ENCODE peak calls at places on chromosomes 5 and 9, in four cellular contexts. U, P, N and J are unnamed samples.

GRCh38 chr5:124263680-124264491 is 482.6 kb downstream of the ZNF608 start:
- DNase-seq in P (no peak), N (no peak), U (peak), J (no peak)

GRCh38 chr5:72234265-72234700 is 85.8 kb downstream of the MRPS27 start:
- DNase-seq in P (peak), N (peak), U (no peak), J (no peak)

GRCh38 chr5:96734871-96735325 is 72.7 kb downstream of the CAST start:
- DNase-seq in P (no peak), U (no peak), N (no peak), J (no peak)

GRCh38 chr9:14119694-14120514 is 194.0 kb downstream of the NFIB start:
- DNase-seq in P (no peak), N (no peak), U (no peak), J (no peak)

GRCh38 chr5:135718151-135718550 is 116.3 kb upstream of the SLC25A48 start:
- DNase-seq in P (no peak), U (no peak), N (no peak), J (no peak)

GRCh38 chr9:93452710-93453046 is 703 bp downstream of the FAM120AOS start:
- DNase-seq in P (no peak), U (no peak), N (no peak), J (no peak)

GRCh38 chr5:91162534-91163381 is 220.4 kb downstream of the ARRDC3 start:
- DNase-seq in N (peak), P (no peak), U (no peak), J (peak)

GRCh38 chr9:129006328-129007034 is 21.6 kb downstream of the SH3GLB2 start:
- DNase-seq in U (peak), P (peak), N (no peak), J (peak)

GRCh38 chr9:116144038-116144437 is 9.6 kb upstream of the PAPPA start:
- DNase-seq in P (no peak), U (no peak), N (no peak), J (no peak)

GRCh38 chr5:40401965-40402364 is 277.8 kb upstream of the PTGER4 start:
- DNase-seq in N (no peak), P (no peak), U (no peak), J (no peak)

GRCh38 chr5:66981266-66981665 is 215.3 kb downstream of the CD180 start:
- DNase-seq in U (no peak), P (no peak), N (no peak), J (no peak)

DNA sequence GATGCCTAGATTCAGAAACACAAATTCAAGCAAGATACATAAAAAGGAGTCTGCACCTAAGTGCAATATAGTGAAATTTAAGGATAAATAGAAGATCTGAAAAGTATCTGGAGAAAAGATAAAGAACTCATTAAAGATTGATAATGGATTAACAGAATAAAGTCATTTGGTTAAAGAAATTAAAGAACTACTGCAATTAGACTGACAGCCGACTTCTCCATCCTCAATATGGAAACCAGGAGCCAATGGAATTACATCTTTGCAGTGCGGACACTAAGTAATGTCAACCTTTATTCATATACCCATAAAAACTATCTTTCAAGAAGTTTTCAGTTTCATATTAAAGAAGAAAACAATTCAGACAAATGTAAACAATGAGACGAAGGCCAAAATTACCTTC is 81.0 kb downstream of the MRPL36 start:
- DNase-seq in N (no peak), P (no peak), U (no peak), J (no peak)
- TF ChIP-seq NR2C2 in N (no peak), P (no peak), U (no peak), J (no peak)

GRCh38 chr5:33588654-33589372 is 148.0 kb downstream of the TARS1 start:
- DNase-seq in N (no peak), P (peak), U (peak), J (peak)
- TF ChIP-seq NR2C2 in N (no peak), P (no peak), U (no peak), J (no peak)

GRCh38 chr5:141695627-141696180 is 13.7 kb upstream of the ARAP3 start:
- DNase-seq in P (no peak), N (no peak), U (no peak), J (no peak)

GRCh38 chr5:141697586-141697985 is 15.6 kb upstream of the ARAP3 start:
- DNase-seq in N (no peak), P (no peak), U (no peak), J (no peak)

GRCh38 chr5:141692919-141693848 is 11.2 kb upstream of the ARAP3 start:
- DNase-seq in P (peak), U (no peak), N (no peak), J (no peak)

GRCh38 chr5:141694479-141694878 is 12.4 kb upstream of the ARAP3 start:
- DNase-seq in U (no peak), N (no peak), P (no peak), J (no peak)

GRCh38 chr5:141696431-141696830 is 14.4 kb upstream of the ARAP3 start:
- DNase-seq in N (no peak), P (no peak), U (no peak), J (no peak)
- TF ChIP-seq NR2C2 in N (no peak), P (no peak), U (no peak), J (no peak)

DNA sequence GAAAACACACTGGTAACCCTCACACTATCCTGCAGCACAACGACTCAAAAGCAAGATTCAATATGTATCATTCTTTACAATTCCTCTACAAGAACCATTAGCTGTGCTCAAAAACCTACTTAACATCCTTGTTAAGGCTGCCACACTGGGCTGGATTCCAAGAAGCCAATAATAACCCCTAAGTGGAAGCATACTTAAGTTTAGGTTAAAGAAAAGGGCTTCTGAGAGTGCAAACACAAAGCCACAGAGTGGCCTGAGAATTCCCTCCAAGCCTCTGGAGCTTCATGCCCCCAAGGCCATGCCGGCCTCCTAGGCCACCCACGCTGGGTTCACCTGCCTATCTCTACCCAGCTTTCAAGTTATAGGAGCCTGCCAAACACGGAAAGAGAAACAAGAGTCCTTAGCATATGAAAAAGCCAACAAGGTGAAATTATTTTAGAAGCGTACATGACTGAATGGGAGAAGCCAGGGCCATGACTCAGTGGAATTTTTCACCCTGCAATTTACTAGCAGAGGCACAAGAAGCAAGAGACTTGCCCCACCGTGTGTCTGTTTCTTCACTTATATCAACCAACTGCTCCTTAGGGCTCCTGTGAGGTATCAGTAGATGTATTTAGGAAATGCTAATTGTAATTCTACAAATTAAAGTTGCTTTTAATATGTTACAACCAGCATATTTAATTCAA is 293.0 kb downstream of the SPOCK1 start:
- DNase-seq in N (no peak), U (no peak), P (no peak), J (no peak)
- TF ChIP-seq NR2C2 in N (no peak), U (no peak), P (no peak), J (no peak)

DNA sequence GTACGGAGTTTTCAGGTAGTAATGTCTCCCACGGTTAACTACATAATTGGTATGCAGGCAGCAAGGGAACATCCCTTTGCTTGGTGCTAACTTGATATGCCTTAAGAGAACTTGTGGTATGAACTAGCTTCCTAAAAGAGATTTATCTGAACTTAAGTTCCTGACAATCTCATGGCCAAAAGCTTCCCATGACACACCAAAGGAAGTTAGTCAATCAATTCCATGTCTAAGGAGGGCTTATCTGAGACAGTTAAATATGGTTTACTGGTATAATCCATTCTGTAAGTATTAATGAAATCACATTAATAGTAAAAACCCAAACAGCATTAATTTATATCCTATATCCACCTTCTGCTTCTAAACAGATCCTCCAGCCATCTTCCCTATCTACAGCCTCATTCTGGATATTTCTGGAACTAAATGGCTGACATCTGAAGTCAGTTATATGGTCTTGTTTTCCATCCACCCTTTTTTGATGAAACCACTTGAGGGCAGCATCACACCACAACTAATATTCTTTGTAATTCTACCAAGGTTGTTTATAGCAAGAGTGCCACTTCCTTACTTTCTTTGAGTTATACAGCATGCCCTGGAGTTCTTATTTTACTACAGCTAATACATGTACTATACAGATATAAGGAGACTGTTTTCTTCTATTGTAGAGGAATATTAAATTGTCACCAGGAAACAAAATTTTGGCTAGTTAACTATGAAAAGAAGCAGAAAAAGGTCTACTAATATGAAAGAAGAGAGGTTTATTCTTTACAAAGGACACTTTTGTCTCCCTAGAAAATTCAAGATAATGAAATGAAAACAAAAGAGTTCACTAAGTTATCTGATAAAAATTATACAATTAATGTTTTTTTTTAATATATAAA is 34.7 kb downstream of the SHOC1 start:
- DNase-seq in P (peak), U (peak), N (peak), J (peak)
- TF ChIP-seq NR2C2 in P (no peak), U (no peak), N (no peak), J (no peak)